ENCODE peak calls at places on chromosomes 16 and 17, in nine cellular contexts. One of them, this sample, is unnamed.

GRCh38 chr16:72985148-72985882 is 62.6 kb downstream of the ZFHX3 start:
- DNase-seq in CD8-positive, alpha-beta T cell: no peak
- DNase-seq in endothelial cell: no peak
- DNase-seq in mesothelial cell of epicardium: no peak
- DNase-seq in K562: no peak
- DNase-seq in fibroblast of pulmonary artery: peak
- DNase-seq in endodermal cell: peak
- DNase-seq in pancreas: no peak
- DNase-seq in BE2C: no peak
- DNase-seq in this sample: no peak

GRCh38 chr17:76996741-76997694 is 128.8 kb downstream of the MGAT5B start:
- DNase-seq in fibroblast of pulmonary artery: no peak
- DNase-seq in pancreas: no peak
- DNase-seq in K562: no peak
- DNase-seq in BE2C: no peak
- DNase-seq in endothelial cell: no peak
- DNase-seq in endodermal cell: peak
- DNase-seq in mesothelial cell of epicardium: no peak
- DNase-seq in CD8-positive, alpha-beta T cell: no peak
- DNase-seq in this sample: no peak

GRCh38 chr17:4364622-4365041 is 1.8 kb downstream of the UBE2G1 start:
- DNase-seq in pancreas: no peak
- DNase-seq in mesothelial cell of epicardium: no peak
- DNase-seq in fibroblast of pulmonary artery: no peak
- DNase-seq in K562: no peak
- DNase-seq in BE2C: no peak
- DNase-seq in endodermal cell: no peak
- DNase-seq in CD8-positive, alpha-beta T cell: no peak
- DNase-seq in endothelial cell: no peak
- DNase-seq in this sample: no peak

GRCh38 chr17:3685174-3685812 is 10.7 kb downstream of the P2RX5 start:
- DNase-seq in fibroblast of pulmonary artery: no peak
- DNase-seq in CD8-positive, alpha-beta T cell: no peak
- DNase-seq in BE2C: no peak
- DNase-seq in endothelial cell: no peak
- DNase-seq in mesothelial cell of epicardium: no peak
- DNase-seq in endodermal cell: peak
- DNase-seq in pancreas: no peak
- DNase-seq in K562: no peak
- DNase-seq in this sample: no peak

GRCh38 chr16:10579965-10580918 is at the start of gene EMP2:
- DNase-seq in pancreas: peak
- DNase-seq in endodermal cell: peak
- DNase-seq in endothelial cell: peak
- DNase-seq in fibroblast of pulmonary artery: peak
- DNase-seq in BE2C: peak
- DNase-seq in mesothelial cell of epicardium: peak
- DNase-seq in CD8-positive, alpha-beta T cell: no peak
- DNase-seq in K562: peak
- DNase-seq in this sample: peak

GRCh38 chr17:75289832-75290337 is 652 bp upstream of the SLC25A19 start:
- DNase-seq in CD8-positive, alpha-beta T cell: peak
- DNase-seq in endothelial cell: no peak
- DNase-seq in pancreas: no peak
- DNase-seq in endodermal cell: no peak
- DNase-seq in BE2C: peak
- DNase-seq in fibroblast of pulmonary artery: peak
- DNase-seq in K562: no peak
- DNase-seq in mesothelial cell of epicardium: no peak
- DNase-seq in this sample: peak

GRCh38 chr17:66431080-66431795 is 128.8 kb downstream of the PRKCA start:
- DNase-seq in CD8-positive, alpha-beta T cell: no peak
- DNase-seq in endodermal cell: no peak
- DNase-seq in endothelial cell: no peak
- DNase-seq in fibroblast of pulmonary artery: peak
- DNase-seq in pancreas: no peak
- DNase-seq in BE2C: no peak
- DNase-seq in K562: no peak
- DNase-seq in mesothelial cell of epicardium: no peak
- DNase-seq in this sample: no peak

GRCh38 chr16:11700264-11701029 is 32.2 kb downstream of the SNN start:
- DNase-seq in CD8-positive, alpha-beta T cell: no peak
- DNase-seq in mesothelial cell of epicardium: no peak
- DNase-seq in endothelial cell: no peak
- DNase-seq in K562: no peak
- DNase-seq in BE2C: no peak
- DNase-seq in endodermal cell: no peak
- DNase-seq in fibroblast of pulmonary artery: peak
- DNase-seq in pancreas: no peak
- DNase-seq in this sample: no peak

GRCh38 chr17:68437979-68438877 is 19.1 kb downstream of the WIPI1 start:
- DNase-seq in endothelial cell: peak
- DNase-seq in BE2C: no peak
- DNase-seq in K562: peak
- DNase-seq in pancreas: peak
- DNase-seq in CD8-positive, alpha-beta T cell: peak
- DNase-seq in mesothelial cell of epicardium: no peak
- DNase-seq in fibroblast of pulmonary artery: peak
- DNase-seq in endodermal cell: peak
- DNase-seq in this sample: peak

DNA sequence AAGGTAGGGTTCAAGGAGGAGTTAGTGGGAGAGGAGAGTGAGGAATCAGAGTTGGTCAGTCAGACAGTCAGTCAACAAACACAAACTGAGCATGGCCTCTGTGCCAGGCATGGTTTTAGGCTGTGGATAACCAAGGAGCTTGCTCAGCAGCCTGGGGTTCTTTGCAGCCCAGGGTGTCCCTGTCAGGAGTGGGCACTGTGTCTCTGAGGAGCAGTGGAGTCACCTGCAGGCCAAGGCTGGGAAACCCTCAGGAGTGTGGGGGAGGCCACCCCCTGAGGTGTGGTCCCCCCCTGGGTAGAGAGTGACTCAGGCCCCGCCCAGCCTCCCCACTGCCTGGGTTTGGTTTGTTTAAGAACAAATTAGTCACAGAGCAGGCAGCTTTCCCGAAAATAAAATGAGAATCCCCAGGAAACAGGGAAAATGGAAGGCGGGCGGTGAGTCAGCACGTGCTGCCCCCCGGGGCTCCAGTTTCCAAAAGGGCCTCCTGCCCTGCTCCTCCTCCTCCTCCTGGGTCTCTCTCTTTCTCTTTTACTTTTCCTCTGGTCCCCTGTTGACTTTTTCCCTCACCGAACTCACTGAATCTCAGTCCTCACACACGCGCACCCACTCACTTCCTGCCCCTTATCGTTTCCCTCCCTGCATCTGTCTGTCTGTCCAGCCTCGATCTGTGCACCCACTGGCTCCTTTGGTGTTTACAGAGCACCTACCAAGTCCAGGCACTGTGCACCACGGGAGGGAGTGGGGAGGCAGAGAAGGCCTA is 44.3 kb downstream of the SOCS3 start:
- DNase-seq in pancreas: peak
- DNase-seq in mesothelial cell of epicardium: no peak
- DNase-seq in endodermal cell: peak
- DNase-seq in fibroblast of pulmonary artery: peak
- DNase-seq in endothelial cell: no peak
- DNase-seq in BE2C: no peak
- DNase-seq in CD8-positive, alpha-beta T cell: peak
- DNase-seq in K562: peak
- DNase-seq in this sample: peak
- TF ChIP-seq CTCF in pancreas: no peak
- TF ChIP-seq CTCF in mesothelial cell of epicardium: no peak
- TF ChIP-seq CTCF in endodermal cell: peak
- TF ChIP-seq CTCF in fibroblast of pulmonary artery: no peak
- TF ChIP-seq CTCF in endothelial cell: no peak
- TF ChIP-seq CTCF in BE2C: no peak
- TF ChIP-seq CTCF in CD8-positive, alpha-beta T cell: no peak
- TF ChIP-seq CTCF in K562: peak
- TF ChIP-seq CTCF in this sample: no peak

GRCh38 chr16:88754109-88754911 is 30.7 kb downstream of the PIEZO1 start:
- DNase-seq in BE2C: no peak
- DNase-seq in K562: no peak
- DNase-seq in fibroblast of pulmonary artery: no peak
- DNase-seq in endothelial cell: no peak
- DNase-seq in pancreas: no peak
- DNase-seq in endodermal cell: no peak
- DNase-seq in CD8-positive, alpha-beta T cell: no peak
- DNase-seq in mesothelial cell of epicardium: no peak
- DNase-seq in this sample: no peak

GRCh38 chr16:88753191-88753590 is 31.8 kb downstream of the PIEZO1 start:
- DNase-seq in CD8-positive, alpha-beta T cell: no peak
- DNase-seq in endodermal cell: no peak
- DNase-seq in mesothelial cell of epicardium: no peak
- DNase-seq in pancreas: no peak
- DNase-seq in K562: no peak
- DNase-seq in BE2C: no peak
- DNase-seq in endothelial cell: no peak
- DNase-seq in fibroblast of pulmonary artery: no peak
- DNase-seq in this sample: no peak

GRCh38 chr16:88755745-88756443 is 29.1 kb downstream of the PIEZO1 start:
- DNase-seq in mesothelial cell of epicardium: no peak
- DNase-seq in endothelial cell: no peak
- DNase-seq in BE2C: no peak
- DNase-seq in pancreas: no peak
- DNase-seq in fibroblast of pulmonary artery: no peak
- DNase-seq in endodermal cell: no peak
- DNase-seq in CD8-positive, alpha-beta T cell: no peak
- DNase-seq in K562: no peak
- DNase-seq in this sample: no peak

GRCh38 chr16:88753600-88753999 is 31.4 kb downstream of the PIEZO1 start:
- DNase-seq in BE2C: no peak
- DNase-seq in CD8-positive, alpha-beta T cell: no peak
- DNase-seq in pancreas: no peak
- DNase-seq in endodermal cell: no peak
- DNase-seq in K562: no peak
- DNase-seq in fibroblast of pulmonary artery: no peak
- DNase-seq in endothelial cell: no peak
- DNase-seq in mesothelial cell of epicardium: no peak
- DNase-seq in this sample: no peak

DNA sequence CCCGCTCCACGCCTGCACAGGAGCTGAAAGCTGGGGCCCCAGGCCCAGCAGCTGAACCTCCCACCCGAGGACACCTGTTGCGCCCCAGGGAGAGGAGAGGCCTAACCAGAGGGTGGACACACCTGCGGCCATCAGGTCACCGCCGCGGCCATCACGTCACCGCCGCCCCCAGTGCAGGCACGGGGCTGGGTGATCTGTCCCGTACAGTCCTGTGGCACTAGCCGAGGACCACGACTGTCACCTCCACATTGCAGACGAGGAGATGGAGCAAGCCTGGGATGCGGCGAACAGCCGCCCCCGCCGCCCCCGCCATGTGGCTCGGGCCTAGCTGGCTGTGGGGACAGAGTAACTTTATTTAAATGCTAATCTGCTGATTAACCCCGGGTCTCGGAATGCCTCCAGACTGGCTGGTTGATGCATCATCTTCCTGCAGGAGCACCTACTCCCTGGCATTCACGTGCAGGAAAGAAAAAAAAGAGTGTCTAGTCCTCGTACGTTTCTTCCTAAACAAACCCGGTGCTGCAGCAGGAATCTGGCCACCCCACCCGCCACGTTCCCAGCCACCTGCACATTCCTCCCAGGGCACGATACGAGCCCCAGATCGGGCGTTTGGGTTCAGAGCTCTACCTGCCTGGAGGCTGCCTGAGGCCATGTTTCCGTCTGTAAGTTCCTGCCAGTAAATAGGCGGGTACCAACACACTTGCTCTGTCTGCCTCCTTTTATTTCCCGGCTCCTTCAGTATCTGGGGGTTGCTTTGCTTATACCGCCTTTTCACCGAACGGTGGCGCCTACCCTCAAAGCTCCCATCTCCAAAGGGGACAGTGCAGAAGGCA is 29.9 kb downstream of the PIEZO1 start:
- DNase-seq in CD8-positive, alpha-beta T cell: no peak
- DNase-seq in fibroblast of pulmonary artery: peak
- DNase-seq in BE2C: no peak
- DNase-seq in endodermal cell: peak
- DNase-seq in endothelial cell: peak
- DNase-seq in mesothelial cell of epicardium: no peak
- DNase-seq in pancreas: no peak
- DNase-seq in K562: no peak
- DNase-seq in this sample: no peak
- TF ChIP-seq CTCF in CD8-positive, alpha-beta T cell: no peak
- TF ChIP-seq CTCF in fibroblast of pulmonary artery: peak
- TF ChIP-seq CTCF in BE2C: peak
- TF ChIP-seq CTCF in endodermal cell: peak
- TF ChIP-seq CTCF in endothelial cell: peak
- TF ChIP-seq CTCF in mesothelial cell of epicardium: peak
- TF ChIP-seq CTCF in pancreas: no peak
- TF ChIP-seq CTCF in K562: no peak
- TF ChIP-seq CTCF in this sample: no peak

DNA sequence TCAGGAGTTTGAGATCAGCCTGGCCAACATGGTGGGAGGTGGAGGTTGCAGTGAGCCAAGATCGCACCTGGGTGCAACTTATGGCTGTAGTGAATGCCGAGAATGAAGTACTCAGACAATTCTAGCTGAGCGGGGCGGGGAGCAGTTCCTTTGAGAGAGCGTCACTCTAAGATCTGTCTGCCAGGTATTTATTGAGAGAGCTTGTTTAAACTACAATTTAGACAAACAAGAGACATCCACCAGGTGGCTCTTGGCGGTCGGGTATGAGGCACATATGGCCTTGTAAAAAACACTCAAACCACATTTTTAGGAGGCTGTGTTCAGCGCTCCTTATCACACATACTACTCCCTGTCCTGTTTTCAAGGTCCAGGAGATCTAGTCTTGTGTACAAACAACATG is 40.6 kb upstream of the CDH1 start:
- DNase-seq in pancreas: no peak
- DNase-seq in endothelial cell: no peak
- DNase-seq in fibroblast of pulmonary artery: no peak
- DNase-seq in mesothelial cell of epicardium: no peak
- DNase-seq in K562: no peak
- DNase-seq in CD8-positive, alpha-beta T cell: no peak
- DNase-seq in endodermal cell: no peak
- DNase-seq in BE2C: no peak
- DNase-seq in this sample: no peak
- TF ChIP-seq CTCF in pancreas: no peak
- TF ChIP-seq CTCF in endothelial cell: no peak
- TF ChIP-seq CTCF in fibroblast of pulmonary artery: no peak
- TF ChIP-seq CTCF in mesothelial cell of epicardium: no peak
- TF ChIP-seq CTCF in K562: peak
- TF ChIP-seq CTCF in CD8-positive, alpha-beta T cell: no peak
- TF ChIP-seq CTCF in endodermal cell: no peak
- TF ChIP-seq CTCF in BE2C: no peak
- TF ChIP-seq CTCF in this sample: no peak

DNA sequence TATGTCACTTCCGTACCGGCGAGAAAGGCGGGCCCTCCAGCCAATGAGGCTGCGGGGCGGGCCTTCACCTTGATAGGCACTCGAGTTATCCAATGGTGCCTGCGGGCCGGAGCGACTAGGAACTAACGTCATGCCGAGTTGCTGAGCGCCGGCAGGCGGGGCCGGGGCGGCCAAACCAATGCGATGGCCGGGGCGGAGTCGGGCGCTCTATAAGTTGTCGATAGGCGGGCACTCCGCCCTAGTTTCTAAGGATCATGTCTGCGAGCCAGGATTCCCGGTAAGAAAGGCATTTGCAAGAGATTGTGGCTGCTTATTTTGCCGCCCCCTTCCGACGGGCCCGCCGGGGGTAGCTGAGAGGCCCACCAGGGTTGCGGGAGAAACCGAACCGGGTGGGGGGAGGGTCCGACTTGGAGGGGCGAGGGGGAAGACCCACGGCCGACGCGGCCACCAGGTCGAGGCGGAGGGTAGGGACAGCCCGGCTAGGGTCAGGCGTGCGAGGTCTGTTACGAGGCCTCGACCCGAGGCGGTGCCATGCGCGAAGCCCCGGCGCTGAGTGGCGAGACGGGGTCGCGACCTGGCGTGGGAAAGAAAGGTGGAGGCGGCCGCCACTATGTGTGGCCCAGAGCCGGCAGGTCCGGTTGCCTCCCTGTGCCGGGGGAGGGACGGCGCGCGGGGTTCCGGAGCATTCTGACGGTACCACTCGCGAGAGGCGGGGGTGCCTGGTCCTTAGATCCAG is 6.7 kb upstream of the CD68 start:
- DNase-seq in CD8-positive, alpha-beta T cell: peak
- DNase-seq in K562: peak
- DNase-seq in fibroblast of pulmonary artery: peak
- DNase-seq in pancreas: peak
- DNase-seq in endothelial cell: peak
- DNase-seq in endodermal cell: peak
- DNase-seq in BE2C: peak
- DNase-seq in mesothelial cell of epicardium: peak
- DNase-seq in this sample: peak
- TF ChIP-seq CTCF in CD8-positive, alpha-beta T cell: no peak
- TF ChIP-seq CTCF in K562: no peak
- TF ChIP-seq CTCF in fibroblast of pulmonary artery: no peak
- TF ChIP-seq CTCF in pancreas: no peak
- TF ChIP-seq CTCF in endothelial cell: no peak
- TF ChIP-seq CTCF in endodermal cell: no peak
- TF ChIP-seq CTCF in BE2C: no peak
- TF ChIP-seq CTCF in mesothelial cell of epicardium: no peak
- TF ChIP-seq CTCF in this sample: no peak